ENCODE peak calls at places on chromosome 5, in five cellular contexts. H is activated naive CD8-positive, alpha-beta T cell treated with anti-CD3 and anti-CD28 coated beads for 36 hours; W is LHCN-M2; P is HTR-8/SVneo; M is stimulated activated CD8-positive, alpha-beta memory T cell treated with anti-CD3 and anti-CD28 coated beads, Interleukin-7, amount 100 ng/mL, for 4 hours. C is an unnamed sample.

GRCh38 chr5:10645146-10645545 is 81.3 kb downstream of the ANKRD33B start:
- DNase-seq in P (no peak), M (no peak), H (no peak), W (no peak), C (no peak)

GRCh38 chr5:58902765-58903164 is 319.9 kb downstream of the RAB3C start:
- DNase-seq in W (peak; percentile 33), P (no peak), H (no peak), M (no peak), C (no peak)

GRCh38 chr5:73454379-73455036 is 5.9 kb upstream of the FOXD1 start:
- DNase-seq in M (no peak), P (no peak), H (no peak), W (peak; percentile 51), C (peak; percentile 68)

GRCh38 chr5:139360384-139360783 is 18.7 kb downstream of the PAIP2 start:
- DNase-seq in P (no peak), W (no peak), H (no peak), M (no peak), C (no peak)

GRCh38 chr5:160477266-160477970 is 55.8 kb downstream of the PTTG1 start:
- DNase-seq in W (no peak), H (no peak), M (no peak), P (no peak), C (no peak)

GRCh38 chr5:138849439-138849838 is 25.7 kb downstream of the LRRTM2 start:
- DNase-seq in P (no peak), H (no peak), M (no peak), W (no peak), C (no peak)

GRCh38 chr5:16983022-16983639 is 47.0 kb upstream of the MYO10 start:
- DNase-seq in M (no peak), W (peak; percentile 29), P (peak; percentile 66), H (no peak), C (no peak)

GRCh38 chr5:14306415-14306814 is 163.3 kb downstream of the TRIO start:
- DNase-seq in P (no peak), M (no peak), H (no peak), W (no peak), C (no peak)

GRCh38 chr5:151159649-151160373 is 2.2 kb upstream of the ANXA6 start:
- DNase-seq in W (no peak), M (no peak), P (no peak), H (no peak), C (no peak)

GRCh38 chr5:175461370-175461769 is 17.0 kb upstream of the SFXN1 start:
- DNase-seq in H (no peak), W (no peak), P (no peak), M (no peak), C (no peak)

GRCh38 chr5:160628295-160629006 is 206.8 kb downstream of the PTTG1 start:
- DNase-seq in W (no peak), M (no peak), P (no peak), H (no peak), C (no peak)

GRCh38 chr5:997711-998110 is 10.9 kb upstream of the NKD2 start:
- DNase-seq in P (no peak), W (no peak), M (no peak), H (no peak), C (no peak)